ENCODE peak calls at places on chromosome X, in nine cellular contexts. One of them, this sample, is unnamed.

GRCh38 chrX:27276751-27277150 is 186.4 kb downstream of the PPP4R3C start:
- DNase-seq in Peyer's patch: no peak
- DNase-seq in uterus: no peak
- DNase-seq in A549: no peak
- DNase-seq in heart left ventricle: no peak
- DNase-seq in tibial nerve: no peak
- DNase-seq in thyroid gland: no peak
- DNase-seq in spleen: no peak
- DNase-seq in testis: no peak
- DNase-seq in this sample: no peak

GRCh38 chrX:46561931-46562721 is 11.4 kb upstream of the CHST7 start:
- DNase-seq in Peyer's patch: no peak
- DNase-seq in uterus: no peak
- DNase-seq in A549: no peak
- DNase-seq in heart left ventricle: no peak
- DNase-seq in tibial nerve: no peak
- DNase-seq in thyroid gland: peak
- DNase-seq in spleen: no peak
- DNase-seq in testis: no peak
- DNase-seq in this sample: no peak

GRCh38 chrX:104929324-104929723 is 291.2 kb downstream of the TEX13A start:
- DNase-seq in Peyer's patch: no peak
- DNase-seq in uterus: no peak
- DNase-seq in A549: no peak
- DNase-seq in heart left ventricle: no peak
- DNase-seq in tibial nerve: no peak
- DNase-seq in thyroid gland: peak
- DNase-seq in spleen: no peak
- DNase-seq in testis: no peak
- DNase-seq in this sample: no peak

GRCh38 chrX:22310779-22311178 is 38.1 kb downstream of the CBLL2 start:
- DNase-seq in Peyer's patch: no peak
- DNase-seq in uterus: no peak
- DNase-seq in A549: no peak
- DNase-seq in heart left ventricle: no peak
- DNase-seq in tibial nerve: no peak
- DNase-seq in thyroid gland: no peak
- DNase-seq in spleen: no peak
- DNase-seq in testis: no peak
- DNase-seq in this sample: no peak

GRCh38 chrX:17860179-17860780 is 818 bp downstream of the RAI2 start:
- DNase-seq in Peyer's patch: no peak
- DNase-seq in uterus: peak
- DNase-seq in A549: no peak
- DNase-seq in heart left ventricle: peak
- DNase-seq in tibial nerve: no peak
- DNase-seq in thyroid gland: peak
- DNase-seq in spleen: no peak
- DNase-seq in testis: peak
- DNase-seq in this sample: peak

GRCh38 chrX:74242484-74243138 is 61.4 kb upstream of the ZCCHC13 start:
- DNase-seq in Peyer's patch: peak
- DNase-seq in uterus: no peak
- DNase-seq in A549: no peak
- DNase-seq in heart left ventricle: no peak
- DNase-seq in tibial nerve: no peak
- DNase-seq in thyroid gland: no peak
- DNase-seq in spleen: no peak
- DNase-seq in testis: no peak
- DNase-seq in this sample: no peak

GRCh38 chrX:79592259-79592658 is 225.1 kb upstream of the ITM2A start:
- DNase-seq in Peyer's patch: no peak
- DNase-seq in uterus: no peak
- DNase-seq in A549: no peak
- DNase-seq in heart left ventricle: no peak
- DNase-seq in tibial nerve: no peak
- DNase-seq in thyroid gland: no peak
- DNase-seq in spleen: no peak
- DNase-seq in testis: no peak
- DNase-seq in this sample: no peak

GRCh38 chrX:106356580-106356979 is 188.5 kb downstream of the PWWP3B start:
- DNase-seq in Peyer's patch: no peak
- DNase-seq in uterus: no peak
- DNase-seq in A549: no peak
- DNase-seq in heart left ventricle: no peak
- DNase-seq in tibial nerve: no peak
- DNase-seq in thyroid gland: no peak
- DNase-seq in spleen: no peak
- DNase-seq in testis: no peak
- DNase-seq in this sample: no peak

GRCh38 chrX:39327255-39327654 is 526.0 kb downstream of the MID1IP1 start:
- DNase-seq in Peyer's patch: no peak
- DNase-seq in uterus: no peak
- DNase-seq in A549: no peak
- DNase-seq in heart left ventricle: no peak
- DNase-seq in tibial nerve: no peak
- DNase-seq in thyroid gland: no peak
- DNase-seq in spleen: no peak
- DNase-seq in testis: no peak
- DNase-seq in this sample: no peak

GRCh38 chrX:25968920-25969319 is 169.2 kb upstream of the MAGEB18 start:
- DNase-seq in Peyer's patch: no peak
- DNase-seq in uterus: no peak
- DNase-seq in A549: no peak
- DNase-seq in heart left ventricle: no peak
- DNase-seq in tibial nerve: no peak
- DNase-seq in thyroid gland: no peak
- DNase-seq in spleen: no peak
- DNase-seq in testis: peak
- DNase-seq in this sample: peak

GRCh38 chrX:69615323-69615722 is 590 bp upstream of the EDA start:
- DNase-seq in Peyer's patch: no peak
- DNase-seq in uterus: no peak
- DNase-seq in A549: no peak
- DNase-seq in heart left ventricle: no peak
- DNase-seq in tibial nerve: no peak
- DNase-seq in thyroid gland: no peak
- DNase-seq in spleen: no peak
- DNase-seq in testis: no peak
- DNase-seq in this sample: no peak

DNA sequence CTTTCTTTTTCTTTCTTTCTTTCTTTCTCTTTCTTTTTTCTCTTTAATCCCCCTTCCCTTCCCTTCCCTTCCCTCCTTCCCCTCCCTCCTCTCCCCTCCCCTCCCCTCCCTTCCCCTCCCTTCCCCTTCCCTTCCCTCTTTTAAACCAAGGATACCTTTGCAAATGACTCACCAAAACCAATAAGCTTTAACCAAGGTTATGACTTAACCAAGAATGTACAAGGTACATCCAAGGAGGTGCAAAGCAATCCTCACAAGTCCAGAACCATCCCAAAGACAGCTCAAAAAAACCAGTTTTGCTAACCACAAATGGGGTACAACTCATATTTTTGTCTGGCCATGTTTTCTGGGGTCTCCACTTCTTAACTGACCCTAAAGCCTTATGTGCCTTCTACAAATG is 174.7 kb upstream of the PPP1R2C start:
- DNase-seq in Peyer's patch: no peak
- DNase-seq in uterus: no peak
- DNase-seq in A549: no peak
- DNase-seq in heart left ventricle: no peak
- DNase-seq in tibial nerve: no peak
- DNase-seq in thyroid gland: no peak
- DNase-seq in spleen: no peak
- DNase-seq in testis: no peak
- DNase-seq in this sample: no peak
- TF ChIP-seq POLR2A in Peyer's patch: no peak
- TF ChIP-seq POLR2A in uterus: no peak
- TF ChIP-seq POLR2A in A549: no peak
- TF ChIP-seq POLR2A in heart left ventricle: no peak
- TF ChIP-seq POLR2A in tibial nerve: no peak
- TF ChIP-seq POLR2A in thyroid gland: no peak
- TF ChIP-seq POLR2A in spleen: no peak
- TF ChIP-seq POLR2A in testis: no peak
- TF ChIP-seq POLR2A in this sample: no peak

DNA sequence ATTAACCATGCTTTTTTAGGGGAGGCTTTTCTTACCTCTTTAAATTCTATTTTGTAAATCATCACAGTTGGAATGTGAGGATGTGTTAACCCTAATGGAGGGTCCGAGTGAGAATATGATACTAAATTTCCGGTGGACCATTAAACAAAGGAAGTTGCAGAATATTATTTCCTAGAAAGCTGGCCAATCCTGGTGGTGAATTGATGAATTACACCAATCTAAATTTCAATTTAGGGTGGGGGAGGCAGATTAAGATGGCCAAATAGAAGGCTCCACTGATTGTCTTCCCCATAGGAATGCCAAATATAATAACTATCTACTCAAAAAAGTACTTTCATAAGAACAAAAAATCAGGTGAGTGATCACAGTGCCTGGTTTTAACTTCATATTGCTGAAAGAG is 1045.6 kb downstream of the GLUD2 start:
- DNase-seq in Peyer's patch: no peak
- DNase-seq in uterus: no peak
- DNase-seq in A549: no peak
- DNase-seq in heart left ventricle: no peak
- DNase-seq in tibial nerve: no peak
- DNase-seq in thyroid gland: no peak
- DNase-seq in spleen: no peak
- DNase-seq in testis: no peak
- DNase-seq in this sample: no peak
- TF ChIP-seq CTCF in Peyer's patch: no peak
- TF ChIP-seq CTCF in uterus: no peak
- TF ChIP-seq CTCF in A549: no peak
- TF ChIP-seq CTCF in heart left ventricle: peak
- TF ChIP-seq CTCF in tibial nerve: no peak
- TF ChIP-seq CTCF in thyroid gland: no peak
- TF ChIP-seq CTCF in spleen: no peak
- TF ChIP-seq CTCF in testis: no peak
- TF ChIP-seq CTCF in this sample: no peak

DNA sequence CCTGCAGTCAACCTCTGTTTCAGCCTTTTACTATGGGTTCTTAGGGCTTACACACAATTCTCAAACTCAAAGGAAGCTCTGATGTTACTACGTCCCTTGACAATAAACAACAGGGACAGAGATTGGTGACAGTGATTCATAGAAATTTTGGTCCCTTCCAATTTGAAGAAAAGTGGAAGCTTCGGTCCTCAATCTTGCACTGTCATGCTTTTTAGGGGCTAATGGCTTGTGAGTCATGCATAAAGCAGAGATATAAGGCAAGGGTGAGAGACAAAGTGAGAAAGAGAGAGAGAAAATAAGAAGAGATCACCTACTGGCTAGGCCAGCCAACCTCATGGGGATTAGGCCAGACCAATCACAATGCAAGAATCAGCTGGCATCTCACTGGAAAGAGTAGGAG is 63.2 kb upstream of the STARD8 start:
- DNase-seq in Peyer's patch: no peak
- DNase-seq in uterus: no peak
- DNase-seq in A549: no peak
- DNase-seq in heart left ventricle: no peak
- DNase-seq in tibial nerve: no peak
- DNase-seq in thyroid gland: no peak
- DNase-seq in spleen: no peak
- DNase-seq in testis: no peak
- DNase-seq in this sample: no peak
- H3K27ac ChIP-seq in Peyer's patch: no peak
- H3K27ac ChIP-seq in uterus: no peak
- H3K27ac ChIP-seq in A549: no peak
- H3K27ac ChIP-seq in heart left ventricle: no peak
- H3K27ac ChIP-seq in tibial nerve: no peak
- H3K27ac ChIP-seq in thyroid gland: no peak
- H3K27ac ChIP-seq in spleen: no peak
- H3K27ac ChIP-seq in testis: no peak
- H3K27ac ChIP-seq in this sample: no peak

GRCh38 chrX:155877288-155877687 is 3.9 kb upstream of the VAMP7 start:
- DNase-seq in Peyer's patch: no peak
- DNase-seq in uterus: no peak
- DNase-seq in A549: no peak
- DNase-seq in heart left ventricle: no peak
- DNase-seq in tibial nerve: no peak
- DNase-seq in thyroid gland: no peak
- DNase-seq in spleen: no peak
- DNase-seq in testis: no peak
- DNase-seq in this sample: no peak

GRCh38 chrX:155880586-155881157 is 473 bp upstream of the VAMP7 start:
- DNase-seq in Peyer's patch: no peak
- DNase-seq in uterus: no peak
- DNase-seq in A549: no peak
- DNase-seq in heart left ventricle: no peak
- DNase-seq in tibial nerve: no peak
- DNase-seq in thyroid gland: no peak
- DNase-seq in spleen: no peak
- DNase-seq in testis: no peak
- DNase-seq in this sample: no peak

GRCh38 chrX:155886409-155886808 is 5.3 kb downstream of the VAMP7 start:
- DNase-seq in Peyer's patch: no peak
- DNase-seq in uterus: no peak
- DNase-seq in A549: no peak
- DNase-seq in heart left ventricle: no peak
- DNase-seq in tibial nerve: no peak
- DNase-seq in thyroid gland: no peak
- DNase-seq in spleen: no peak
- DNase-seq in testis: no peak
- DNase-seq in this sample: no peak

GRCh38 chrX:155876704-155877103 is 4.4 kb upstream of the VAMP7 start:
- DNase-seq in Peyer's patch: no peak
- DNase-seq in uterus: no peak
- DNase-seq in A549: no peak
- DNase-seq in heart left ventricle: no peak
- DNase-seq in tibial nerve: no peak
- DNase-seq in thyroid gland: no peak
- DNase-seq in spleen: no peak
- DNase-seq in testis: no peak
- DNase-seq in this sample: no peak

DNA sequence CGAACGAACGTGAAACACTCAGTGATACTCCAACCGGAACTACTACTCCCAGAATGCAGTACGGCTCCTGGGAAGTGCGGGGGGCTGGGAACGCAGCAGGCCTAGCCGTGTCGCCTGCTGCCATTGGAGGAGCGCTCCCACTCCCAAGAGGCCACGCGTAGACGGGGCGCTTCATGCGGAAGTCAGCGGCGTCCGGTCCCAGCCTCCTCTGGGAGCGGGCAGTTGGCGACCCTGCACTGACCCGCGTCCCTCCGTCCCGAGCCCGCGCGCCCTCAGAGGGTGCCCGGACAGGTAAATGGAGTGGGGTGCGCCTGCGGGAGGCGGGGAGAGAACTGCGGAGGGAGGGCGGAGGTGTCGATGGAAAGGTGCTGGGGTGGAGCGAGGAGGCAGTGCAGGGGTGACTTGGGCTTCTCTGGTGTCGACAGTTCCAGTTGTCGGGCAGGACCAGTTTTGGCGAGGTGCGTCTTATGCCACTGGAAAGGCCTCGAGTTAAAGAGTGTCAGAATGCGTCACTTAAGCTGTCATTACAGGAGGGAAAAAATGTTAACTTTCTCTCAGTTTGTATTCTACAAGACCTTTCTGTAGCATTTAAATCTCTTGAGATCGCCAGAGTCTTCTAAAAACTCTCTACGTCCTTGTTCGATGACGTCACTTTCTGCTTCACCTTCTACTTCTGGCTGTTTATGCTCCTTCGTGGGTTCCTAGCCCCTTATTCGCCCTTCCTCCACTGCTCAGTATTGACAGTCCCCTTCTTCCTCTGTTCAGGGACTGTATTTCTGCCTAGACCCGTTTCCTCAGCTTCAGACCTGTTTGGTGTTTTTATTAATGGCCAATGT is at the start of gene VAMP7:
- DNase-seq in Peyer's patch: peak
- DNase-seq in uterus: peak
- DNase-seq in A549: peak
- DNase-seq in heart left ventricle: peak
- DNase-seq in tibial nerve: peak
- DNase-seq in thyroid gland: peak
- DNase-seq in spleen: peak
- DNase-seq in testis: peak
- DNase-seq in this sample: peak
- TF ChIP-seq POLR2A in Peyer's patch: peak
- TF ChIP-seq POLR2A in uterus: no peak
- TF ChIP-seq POLR2A in A549: peak
- TF ChIP-seq POLR2A in heart left ventricle: peak
- TF ChIP-seq POLR2A in tibial nerve: peak
- TF ChIP-seq POLR2A in thyroid gland: peak
- TF ChIP-seq POLR2A in spleen: peak
- TF ChIP-seq POLR2A in testis: no peak
- TF ChIP-seq POLR2A in this sample: peak